ENCODE peak calls at places on chromosomes 1 and 21, in four cellular contexts. E is aorta, K is GM23248, Q is hepatocyte. L is an unnamed sample.

GRCh38 chr21:21000576-21001175 is 2.5 kb downstream of the NCAM2 start:
- DNase-seq in E (no peak), K (no peak), Q (no peak), L (no peak)

GRCh38 chr21:42088148-42088547 is 17.0 kb downstream of the UMODL1 start:
- DNase-seq in E (no peak), K (no peak), Q (no peak), L (no peak)

GRCh38 chr1:44707112-44707881 is 23.7 kb downstream of the RNU5D-1 start:
- DNase-seq in E (no peak), K (peak; percentile 97), Q (peak; percentile 41), L (no peak)

GRCh38 chr1:31152181-31152768 is 86.8 kb upstream of the PUM1 start:
- DNase-seq in E (no peak), K (peak; percentile 89), Q (peak; percentile 61), L (no peak)

GRCh38 chr21:41850085-41850484 is 29.1 kb downstream of the PRDM15 start:
- DNase-seq in E (peak; percentile 40), K (no peak), Q (no peak), L (no peak)

GRCh38 chr21:34342476-34342875 is 21.3 kb upstream of the KCNE2 start:
- DNase-seq in E (no peak), K (no peak), Q (no peak), L (no peak)

GRCh38 chr1:160711528-160712311 is at the start of gene CD48:
- DNase-seq in E (no peak), K (no peak), Q (no peak), L (peak; percentile 78)

GRCh38 chr1:47527653-47528272 is 89.9 kb downstream of the FOXD2 start:
- DNase-seq in E (no peak), K (peak; percentile 12), Q (peak; percentile 45), L (no peak)

GRCh38 chr1:168628807-168629206 is 52.4 kb downstream of the XCL1 start:
- DNase-seq in E (no peak), K (peak; percentile 86), Q (no peak), L (no peak)

GRCh38 chr1:23567996-23568607 is 8.8 kb upstream of the ID3 start:
- DNase-seq in E (peak; percentile 83), K (peak; percentile 49), Q (no peak), L (no peak)

GRCh38 chr21:21156919-21157318 is 158.7 kb downstream of the NCAM2 start:
- DNase-seq in E (no peak), K (peak; percentile 65), Q (no peak), L (no peak)

GRCh38 chr1:172069535-172069934 is 228.2 kb downstream of the DNM3 start:
- DNase-seq in E (no peak), K (peak; percentile 35), Q (no peak), L (no peak)

GRCh38 chr21:35481005-35481404 is 431.9 kb upstream of the RUNX1 start:
- DNase-seq in E (no peak), K (no peak), Q (no peak), L (no peak)

GRCh38 chr1:183600136-183600535 is 9.9 kb upstream of the NCF2 start:
- DNase-seq in E (no peak), K (peak; percentile 93), Q (no peak), L (no peak)

GRCh38 chr21:30541764-30542163 is at the start of gene KRTAP19-6:
- DNase-seq in E (no peak), K (no peak), Q (no peak), L (no peak)

GRCh38 chr1:160844447-160845232 is 18.0 kb downstream of the CD244 start:
- DNase-seq in E (no peak), K (no peak), Q (no peak), L (no peak)

GRCh38 chr1:90550616-90551406 is 166.3 kb downstream of the BARHL2 start:
- DNase-seq in E (no peak), K (no peak), Q (peak; percentile 13), L (no peak)

GRCh38 chr1:37764888-37765441 is at the start of gene EPHA10:
- DNase-seq in E (no peak), K (no peak), Q (no peak), L (no peak)

GRCh38 chr1:209023790-209024189 is 559.7 kb upstream of the CAMK1G start:
- DNase-seq in E (no peak), K (no peak), Q (no peak), L (no peak)

GRCh38 chr1:209030454-209031167 is 552.9 kb upstream of the CAMK1G start:
- DNase-seq in E (no peak), K (no peak), Q (no peak), L (no peak)

GRCh38 chr1:209029737-209030136 is 553.8 kb upstream of the CAMK1G start:
- DNase-seq in E (no peak), K (peak; percentile 18), Q (no peak), L (no peak)
- H3K36me3 ChIP-seq in E (no peaks in the 10 kb centered on the region), K (no peaks in the 10 kb centered on the region), Q (no peaks in the 10 kb centered on the region), L (no peaks in the 10 kb centered on the region)

DNA sequence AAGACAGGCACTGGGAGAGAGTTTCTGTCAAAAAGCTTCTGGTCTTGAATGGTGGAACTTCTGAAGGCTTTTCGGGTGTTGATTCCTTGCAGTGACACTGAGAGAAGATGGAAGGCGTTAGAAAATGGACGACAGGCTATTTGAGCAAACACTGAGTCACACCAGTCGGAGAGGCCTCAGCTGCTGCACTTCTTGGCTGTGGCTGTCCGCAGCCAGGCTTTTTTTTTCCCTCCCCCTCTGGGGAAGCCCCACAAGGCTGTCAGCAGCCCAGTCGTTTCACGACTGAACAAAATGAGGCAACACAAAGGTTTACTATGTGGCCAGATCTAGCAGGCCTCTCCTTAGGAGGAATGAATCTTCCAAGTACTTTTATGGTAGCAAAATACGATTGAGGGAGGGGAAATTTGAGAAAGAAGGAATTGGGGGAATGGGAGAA is 25.9 kb downstream of the GPR3 start:
- DNase-seq in E (peak; percentile 84), K (peak; percentile 97), Q (peak; percentile 92), L (peak; percentile 21)
- H3K4me1 ChIP-seq in E (no peaks in the 10 kb centered on the region), K (peaks cover 18% of the 10 kb centered on the region), Q (peaks cover 24% of the 10 kb centered on the region), L (peaks cover 37% of the 10 kb centered on the region)

GRCh38 chr1:29305943-29306342 is 69.6 kb downstream of the PTPRU start:
- DNase-seq in E (peak; percentile 59), K (no peak), Q (no peak), L (no peak)
- H3K36me3 ChIP-seq in E (peaks cover 17% of the 10 kb centered on the region), K (no peaks in the 10 kb centered on the region), Q (no peaks in the 10 kb centered on the region), L (no peaks in the 10 kb centered on the region)

DNA sequence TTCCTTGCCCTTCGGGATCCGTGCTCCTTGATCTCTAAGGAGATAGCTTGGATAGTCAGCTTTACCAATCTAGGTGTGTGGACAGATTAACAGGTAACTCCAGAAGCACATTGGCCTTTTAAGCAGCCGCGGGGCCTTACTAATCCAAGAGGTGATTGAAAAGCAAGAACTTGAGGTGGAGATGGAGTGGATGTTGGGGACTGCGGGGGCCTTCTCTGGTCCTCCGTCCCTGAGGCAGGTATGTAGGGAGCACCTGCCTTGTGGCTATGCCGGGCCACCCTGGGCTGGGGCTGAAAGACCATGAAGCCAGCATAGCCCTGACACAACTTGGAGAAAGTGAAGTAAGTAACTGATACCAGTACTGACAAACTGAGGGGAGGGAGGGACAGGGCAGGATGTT is 10.6 kb downstream of the SOX13 start:
- DNase-seq in E (peak; percentile 42), K (no peak), Q (no peak), L (no peak)
- H3K4me1 ChIP-seq in E (peaks cover 2% of the 10 kb centered on the region), K (peaks cover 17% of the 10 kb centered on the region), Q (peaks cover 62% of the 10 kb centered on the region), L (no peaks in the 10 kb centered on the region)

GRCh38 chr1:11144563-11145256 is 44.4 kb upstream of the ANGPTL7 start:
- DNase-seq in E (no peak), K (no peak), Q (no peak), L (no peak)

GRCh38 chr1:11145741-11146140 is 43.4 kb upstream of the ANGPTL7 start:
- DNase-seq in E (no peak), K (no peak), Q (no peak), L (no peak)

GRCh38 chr1:11142618-11143391 is 43.1 kb upstream of the EXOSC10 start:
- DNase-seq in E (no peak), K (no peak), Q (no peak), L (no peak)

GRCh38 chr1:11143907-11144306 is 44.2 kb upstream of the EXOSC10 start:
- DNase-seq in E (no peak), K (no peak), Q (no peak), L (no peak)

DNA sequence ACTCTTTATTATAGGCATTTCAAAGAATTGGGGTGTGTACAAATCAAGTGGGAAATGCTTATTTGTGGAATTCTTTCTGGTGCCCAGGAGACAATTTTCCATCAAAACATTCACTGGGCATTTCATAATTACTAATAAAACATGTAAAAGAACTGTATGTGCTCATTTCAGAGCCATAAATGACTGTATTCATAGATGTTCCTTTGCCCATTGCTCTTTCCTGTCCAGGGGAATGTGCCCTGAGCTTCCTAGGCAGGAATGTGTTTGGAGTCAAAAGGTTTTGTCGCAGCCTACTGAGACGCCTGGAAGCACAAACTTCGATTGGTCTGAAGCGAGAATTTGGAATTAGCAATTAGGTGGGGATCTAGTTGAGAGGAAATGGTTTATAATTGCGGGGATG is 43.7 kb upstream of the EXOSC10 start:
- DNase-seq in E (no peak), K (no peak), Q (no peak), L (no peak)
- H3K36me3 ChIP-seq in E (peaks cover 9% of the 10 kb centered on the region), K (peaks cover 11% of the 10 kb centered on the region), Q (no peaks in the 10 kb centered on the region), L (peaks cover 46% of the 10 kb centered on the region)

GRCh38 chr1:186143521-186143920 is 231.5 kb downstream of the TPR start:
- DNase-seq in E (no peak), K (no peak), Q (no peak), L (no peak)
- H3K4me1 ChIP-seq in E (no peaks in the 10 kb centered on the region), K (peaks cover 18% of the 10 kb centered on the region), Q (no peaks in the 10 kb centered on the region), L (no peaks in the 10 kb centered on the region)

GRCh38 chr21:46124083-46124925 is 26.4 kb downstream of the COL6A2 start:
- DNase-seq in E (peak; percentile 69), K (no peak), Q (no peak), L (no peak)
- H3K36me3 ChIP-seq in E (peaks cover 23% of the 10 kb centered on the region), K (peaks cover 34% of the 10 kb centered on the region), Q (no peaks in the 10 kb centered on the region), L (no peaks in the 10 kb centered on the region)

L was measured in CD8-positive, alpha-beta memory T cell.